ENCODE peak calls at places on chromosome 7, in five cellular contexts. K, U, F, R and D are unnamed samples.

GRCh38 chr7:38630720-38631673 is at the start of gene AMPH:
- DNase-seq in U (peak; percentile 90), F (peak; percentile 15), R (peak; percentile 57), K (no peak), D (peak; percentile 92)

GRCh38 chr7:143416565-143417149 is 8.0 kb upstream of the EPHA1 start:
- DNase-seq in R (peak; percentile 65), K (peak; percentile 48), F (peak; percentile 64), U (peak; percentile 75), D (peak; percentile 51)

GRCh38 chr7:91941450-91941849 is 788 bp downstream of the AKAP9 start:
- DNase-seq in F (peak; percentile 76), U (peak; percentile 52), K (no peak), R (peak; percentile 37), D (peak; percentile 60)

GRCh38 chr7:73622909-73623797 is 1.2 kb downstream of the MLXIPL start:
- DNase-seq in K (no peak), R (peak; percentile 57), F (no peak), U (peak; percentile 96), D (peak; percentile 38)

GRCh38 chr7:66173856-66174255 is 31.3 kb upstream of the TPST1 start:
- DNase-seq in K (no peak), U (no peak), F (no peak), R (no peak), D (no peak)

GRCh38 chr7:134365341-134366054 is 48.8 kb upstream of the SLC35B4 start:
- DNase-seq in K (no peak), F (no peak), R (peak; percentile 56), U (no peak), D (no peak)

GRCh38 chr7:30750574-30751256 is 1.2 kb upstream of the INMT start:
- DNase-seq in F (no peak), K (no peak), R (peak; percentile 45), U (no peak), D (no peak)

GRCh38 chr7:42161723-42162122 is 75.3 kb downstream of the GLI3 start:
- DNase-seq in K (no peak), U (no peak), R (no peak), F (no peak), D (no peak)

GRCh38 chr7:94301024-94301588 is 93.6 kb upstream of the COL1A2 start:
- DNase-seq in K (peak; percentile 79), U (peak; percentile 82), F (no peak), R (peak; percentile 91), D (peak; percentile 80)

GRCh38 chr7:32393861-32394260 is 96.3 kb downstream of the LSM5 start:
- DNase-seq in R (no peak), F (no peak), K (no peak), U (no peak), D (no peak)

GRCh38 chr7:13921062-13921461 is 68.4 kb downstream of the ETV1 start:
- DNase-seq in R (no peak), F (no peak), K (no peak), U (no peak), D (no peak)

GRCh38 chr7:102098986-102099385 is 187.7 kb upstream of the SH2B2 start:
- DNase-seq in U (no peak), F (no peak), R (no peak), K (no peak), D (no peak)

GRCh38 chr7:151822541-151823181 is 54.3 kb downstream of the PRKAG2 start:
- DNase-seq in F (no peak), U (no peak), R (peak; percentile 54), K (no peak), D (no peak)

GRCh38 chr7:111266613-111267012 is 175.7 kb downstream of the LRRN3 start:
- DNase-seq in U (peak; percentile 39), F (no peak), R (peak; percentile 11), K (no peak), D (no peak)

GRCh38 chr7:18320422-18320821 is 175.1 kb upstream of the HDAC9 start:
- DNase-seq in U (no peak), R (no peak), F (no peak), K (no peak), D (no peak)

GRCh38 chr7:75984130-75985008 is 10.0 kb downstream of the TMEM120A start:
- DNase-seq in K (no peak), R (peak; percentile 6), U (no peak), F (no peak), D (no peak)

GRCh38 chr7:32496052-32496813 is 944 bp downstream of the AVL9 start:
- DNase-seq in F (no peak), R (no peak), U (peak; percentile 55), K (no peak), D (no peak)

GRCh38 chr7:7769712-7770111 is 51.3 kb upstream of the RPA3 start:
- DNase-seq in U (no peak), K (no peak), F (no peak), R (no peak), D (no peak)

GRCh38 chr7:158037211-158037610 is 550.4 kb downstream of the PTPRN2 start:
- DNase-seq in U (no peak), K (no peak), F (no peak), R (no peak), D (no peak)

GRCh38 chr7:105990726-105991465 is 27.8 kb downstream of the CDHR3 start:
- DNase-seq in R (no peak), U (peak; percentile 85), F (no peak), K (no peak), D (peak; percentile 63)

GRCh38 chr7:106289848-106290247 is 5.1 kb upstream of the NAMPT start:
- DNase-seq in U (no peak), K (no peak), F (no peak), R (no peak), D (no peak)

GRCh38 chr7:80785961-80786360 is 132.9 kb downstream of the SEMA3C start:
- DNase-seq in R (no peak), K (no peak), U (no peak), F (no peak), D (no peak)

GRCh38 chr7:131911112-131911511 is 354.7 kb upstream of the PODXL start:
- DNase-seq in K (no peak), U (no peak), F (no peak), R (no peak), D (no peak)

GRCh38 chr7:105156731-105157130 is 142.7 kb downstream of the KMT2E start:
- DNase-seq in R (no peak), K (no peak), F (no peak), U (no peak), D (no peak)

GRCh38 chr7:151038951-151039849 is 9.1 kb upstream of the ASIC3 start:
- DNase-seq in U (no peak), R (peak; percentile 92), K (no peak), F (no peak), D (no peak)

GRCh38 chr7:93043393-93043985 is 74.3 kb downstream of the SAMD9 start:
- DNase-seq in F (no peak), R (peak; percentile 28), U (peak; percentile 76), K (peak; percentile 32), D (peak; percentile 80)

GRCh38 chr7:129877146-129877792 is 75.5 kb downstream of the UBE2H start:
- DNase-seq in U (no peak), K (no peak), R (no peak), F (no peak), D (no peak)

GRCh38 chr7:22783421-22783820 is 39.2 kb downstream of the TOMM7 start:
- DNase-seq in R (no peak), K (no peak), U (no peak), F (no peak), D (no peak)

GRCh38 chr7:113321201-113321600 is 202.8 kb upstream of the SMIM30 start:
- DNase-seq in R (no peak), K (no peak), F (no peak), U (no peak), D (no peak)

GRCh38 chr7:91239171-91239604 is 25.0 kb upstream of the FZD1 start:
- DNase-seq in U (no peak), R (no peak), F (no peak), K (no peak), D (no peak)

GRCh38 chr7:16708496-16708895 is 45.1 kb upstream of the TSPAN13 start:
- DNase-seq in U (peak; percentile 19), R (no peak), F (no peak), K (no peak), D (no peak)

DNA sequence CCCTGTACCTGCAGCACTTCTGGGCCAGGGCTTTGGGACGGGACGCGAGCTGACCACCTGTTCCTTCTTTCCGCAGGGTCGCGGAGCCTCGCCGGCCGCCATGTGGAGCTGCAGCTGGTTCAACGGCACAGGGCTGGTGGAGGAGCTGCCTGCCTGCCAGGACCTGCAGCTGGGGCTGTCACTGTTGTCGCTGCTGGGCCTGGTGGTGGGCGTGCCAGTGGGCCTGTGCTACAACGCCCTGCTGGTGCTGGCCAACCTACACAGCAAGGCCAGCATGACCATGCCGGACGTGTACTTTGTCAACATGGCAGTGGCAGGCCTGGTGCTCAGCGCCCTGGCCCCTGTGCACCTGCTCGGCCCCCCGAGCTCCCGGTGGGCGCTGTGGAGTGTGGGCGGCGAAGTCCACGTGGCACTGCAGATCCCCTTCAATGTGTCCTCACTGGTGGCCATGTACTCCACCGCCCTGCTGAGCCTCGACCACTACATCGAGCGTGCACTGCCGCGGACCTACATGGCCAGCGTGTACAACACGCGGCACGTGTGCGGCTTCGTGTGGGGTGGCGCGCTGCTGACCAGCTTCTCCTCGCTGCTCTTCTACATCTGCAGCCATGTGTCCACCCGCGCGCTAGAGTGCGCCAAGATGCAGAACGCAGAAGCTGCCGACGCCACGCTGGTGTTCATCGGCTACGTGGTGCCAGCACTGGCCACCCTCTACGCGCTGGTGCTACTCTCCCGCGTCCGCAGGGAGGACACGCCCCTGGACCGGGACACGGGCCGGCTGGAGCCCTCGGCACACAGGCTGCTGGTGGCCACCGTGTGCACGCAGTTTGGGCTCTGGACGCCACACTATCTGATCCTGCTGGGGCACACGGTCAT is 13.3 kb downstream of the GPR146 start:
- DNase-seq in F (no peak), R (no peak), K (no peak), U (no peak), D (no peak)
- H3K27ac ChIP-seq in F (no peak overlapping the region), R (no peak overlapping the region), K (no peak overlapping the region), U (no peak overlapping the region), D (no peak overlapping the region)

DNA sequence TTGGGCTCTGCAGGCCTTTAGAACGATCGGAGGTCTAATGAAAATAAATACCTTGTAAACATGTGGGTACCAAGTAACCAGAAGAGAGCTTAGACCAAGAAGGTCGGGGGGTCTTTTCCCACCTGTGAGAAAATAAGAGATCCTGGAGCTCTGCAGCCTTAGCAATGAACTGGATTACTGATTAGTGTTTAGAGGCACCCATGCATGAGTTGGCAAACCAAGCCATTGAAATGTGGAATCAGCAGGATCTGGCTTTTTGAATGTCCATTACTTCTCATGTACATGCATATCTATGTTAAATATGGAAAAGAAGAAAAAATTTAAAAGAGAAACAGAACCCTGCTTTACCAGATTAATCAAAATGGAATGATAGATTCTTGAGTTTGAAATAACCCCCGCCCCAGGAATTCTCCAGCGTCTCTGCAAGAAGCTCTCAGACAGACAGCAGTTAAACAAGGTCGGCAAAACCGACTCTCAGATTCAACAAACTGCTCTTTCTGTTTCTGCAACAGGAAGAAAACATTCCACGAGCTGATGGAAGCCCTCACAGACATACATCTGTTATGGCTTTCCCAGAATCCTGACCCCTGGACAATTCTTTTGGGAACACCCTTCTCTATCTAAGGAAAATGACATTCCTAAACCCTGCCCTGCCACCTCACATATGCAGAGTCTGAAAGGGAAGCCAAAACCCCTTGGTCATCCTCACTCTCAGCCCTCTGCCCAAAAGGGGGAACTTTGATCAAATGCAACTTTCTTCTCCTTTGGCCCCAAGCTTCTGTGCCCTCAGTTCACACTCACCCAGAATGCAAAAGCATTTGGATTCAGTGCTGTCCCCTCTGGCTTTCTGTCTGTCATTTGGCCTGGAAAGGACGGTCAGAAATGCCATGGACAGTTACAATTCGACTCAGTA is 78.7 kb upstream of the EN2 start:
- DNase-seq in K (no peak), F (no peak), R (no peak), U (peak; percentile 43), D (no peak)
- TF ChIP-seq EZH2 in K (no peak), F (peak; percentile 18), R (peak; percentile 67), U (peak; percentile 36), D (no peak)

GRCh38 chr7:63887031-63887430 is 111.6 kb upstream of the ZNF722 start:
- DNase-seq in U (no peak), K (no peak), R (no peak), F (no peak), D (no peak)
- TF ChIP-seq EZH2phosphoT487 in U (no peak), K (no peak), R (no peak), F (no peak), D (no peak)

GRCh38 chr7:82051641-82052040 is 281.8 kb upstream of the HGF start:
- DNase-seq in U (no peak), K (no peak), F (no peak), R (no peak), D (peak; percentile 13)
- H3K27ac ChIP-seq in U (no peak overlapping the region), K (no peak overlapping the region), F (no peak overlapping the region), R (no peak overlapping the region), D (no peak overlapping the region)